ENCODE peak calls at places on chromosome 12, in ten cellular contexts. D is adipocyte; J is fibroblast of lung; U is psoas muscle; C is mesenchymal stem cell; W is GM23248; Y is mesendoderm; X is NT2/D1; O is stomach; S is CD8-positive, alpha-beta T cell. I is an unnamed sample. For H3K27me3, the result is how much of the 10 kb centered on the place peaks cover.

GRCh38 chr12:29519585-29520182 is 22.2 kb upstream of the OVCH1 start:
- DNase-seq in S (no peak), C (peak), D (peak), W (peak), X (peak), Y (peak), J (peak), O (no peak), U (no peak), I (no peak)

GRCh38 chr12:14994610-14995009 is 21.8 kb downstream of the PDE6H start:
- DNase-seq in Y (no peak), J (no peak), O (no peak), X (no peak), S (no peak), W (no peak), C (peak), U (no peak), D (no peak), I (no peak)

GRCh38 chr12:41058266-41058665 is 129.9 kb upstream of the PDZRN4 start:
- DNase-seq in W (no peak), U (no peak), X (no peak), Y (no peak), S (no peak), J (no peak), O (no peak), D (peak), C (no peak), I (no peak)

GRCh38 chr12:19925881-19926665 is 442.3 kb upstream of the PDE3A start:
- DNase-seq in S (no peak), D (no peak), U (no peak), C (no peak), O (no peak), Y (no peak), W (no peak), J (no peak), X (no peak), I (no peak)

GRCh38 chr12:69647178-69647577 is 36.5 kb upstream of the LRRC10 start:
- DNase-seq in D (no peak), O (no peak), X (no peak), W (no peak), U (no peak), C (no peak), S (no peak), Y (no peak), J (no peak), I (no peak)

GRCh38 chr12:6062427-6063378 is 61.8 kb downstream of the VWF start:
- DNase-seq in W (peak), O (peak), U (no peak), D (peak), J (peak), C (peak), Y (peak), X (peak), S (peak), I (no peak)

GRCh38 chr12:47715393-47715876 is 9.6 kb upstream of the RPAP3 start:
- DNase-seq in Y (peak), X (peak), C (peak), S (peak), J (peak), O (peak), U (peak), W (peak), D (peak), I (no peak)

GRCh38 chr12:79433465-79434072 is 257.2 kb downstream of the PAWR start:
- DNase-seq in S (no peak), O (no peak), D (no peak), U (no peak), W (no peak), J (no peak), X (no peak), C (no peak), Y (no peak), I (no peak)

GRCh38 chr12:116303929-116304328 is 26.4 kb upstream of the MED13L start:
- DNase-seq in D (peak), O (no peak), W (peak), S (no peak), J (peak), C (no peak), X (no peak), U (no peak), Y (no peak), I (no peak)

GRCh38 chr12:12592930-12593329 is 18.7 kb upstream of the CREBL2 start:
- DNase-seq in O (no peak), D (peak), X (no peak), W (peak), S (no peak), Y (peak), C (peak), J (peak), U (no peak), I (peak)

GRCh38 chr12:47767197-47767724 is 5.8 kb upstream of the SLC48A1 start:
- DNase-seq in S (peak), Y (peak), U (no peak), X (peak), C (no peak), D (no peak), O (peak), W (peak), J (peak), I (no peak)

GRCh38 chr12:114662512-114663177 is 21.3 kb downstream of the TBX3 start:
- DNase-seq in J (peak), W (peak), Y (peak), U (peak), D (peak), S (peak), X (no peak), O (peak), C (peak), I (peak)

GRCh38 chr12:85669911-85670310 is 166.3 kb downstream of the RASSF9 start:
- DNase-seq in O (no peak), U (no peak), Y (no peak), S (no peak), X (no peak), J (no peak), C (no peak), W (no peak), D (no peak), I (no peak)

GRCh38 chr12:88575361-88575959 is 4.8 kb downstream of the KITLG start:
- DNase-seq in D (no peak), U (no peak), Y (no peak), S (no peak), C (no peak), W (no peak), J (peak), X (no peak), O (no peak), I (no peak)

GRCh38 chr12:6703631-6704030 is 3.0 kb upstream of the PIANP start:
- DNase-seq in X (no peak), O (no peak), W (peak), J (no peak), Y (peak), C (peak), U (no peak), D (no peak), S (no peak), I (no peak)

GRCh38 chr12:98744692-98745091 is 99.6 kb downstream of the APAF1 start:
- DNase-seq in C (no peak), S (no peak), Y (no peak), O (no peak), X (no peak), D (no peak), U (no peak), J (no peak), W (no peak), I (no peak)

GRCh38 chr12:110590806-110591326 is 7.7 kb upstream of the PPTC7 start:
- DNase-seq in W (peak), D (peak), X (no peak), J (peak), Y (no peak), C (peak), O (no peak), U (no peak), S (no peak), I (peak)

GRCh38 chr12:131153956-131154355 is 200.2 kb downstream of the ADGRD1 start:
- DNase-seq in C (no peak), Y (no peak), O (no peak), U (no peak), D (no peak), S (no peak), X (no peak), J (no peak), W (no peak), I (no peak)

GRCh38 chr12:52295663-52296062 is 4.3 kb upstream of the KRT81 start:
- DNase-seq in C (no peak), X (no peak), W (peak), J (no peak), S (no peak), D (no peak), O (no peak), Y (no peak), U (no peak), I (no peak)

GRCh38 chr12:50665170-50665569 is 98.7 kb upstream of the ATF1 start:
- DNase-seq in U (no peak), W (no peak), O (no peak), Y (no peak), X (no peak), C (no peak), S (no peak), D (no peak), J (no peak), I (no peak)

GRCh38 chr12:46916796-46917419 is 91.1 kb upstream of the SLC38A4 start:
- DNase-seq in J (peak), U (no peak), S (no peak), X (no peak), D (peak), C (no peak), W (peak), Y (no peak), O (no peak), I (no peak)

GRCh38 chr12:48970702-48971334 is 717 bp downstream of the WNT10B start:
- DNase-seq in W (no peak), U (no peak), C (no peak), D (no peak), Y (no peak), J (no peak), X (no peak), O (no peak), S (no peak), I (no peak)

GRCh38 chr12:110252716-110253115 is 28.3 kb upstream of the ATP2A2 start:
- DNase-seq in W (no peak), X (no peak), C (no peak), U (no peak), J (no peak), O (no peak), D (no peak), S (no peak), Y (no peak), I (no peak)

GRCh38 chr12:33000016-33000415 is 103.4 kb upstream of the PKP2 start:
- DNase-seq in W (no peak), X (no peak), S (no peak), J (no peak), C (no peak), U (no peak), D (no peak), O (no peak), Y (no peak), I (no peak)

GRCh38 chr12:74393265-74393664 is 144.4 kb upstream of the ATXN7L3B start:
- DNase-seq in J (no peak), C (no peak), D (no peak), W (no peak), Y (no peak), O (no peak), S (no peak), X (no peak), U (no peak), I (no peak)

GRCh38 chr12:6336079-6336858 is 5.6 kb downstream of the TNFRSF1A start:
- DNase-seq in O (peak), C (peak), S (no peak), W (peak), J (peak), U (peak), X (peak), D (peak), Y (peak), I (peak)

GRCh38 chr12:46373303-46374182 is 970 bp upstream of the SLC38A2 start:
- DNase-seq in U (peak), S (peak), J (peak), O (peak), Y (peak), C (peak), D (peak), W (peak), X (no peak), I (no peak)

GRCh38 chr12:54017027-54017788 is 8.4 kb downstream of the HOXC8 start:
- DNase-seq in X (no peak), U (peak), O (no peak), W (peak), S (no peak), D (no peak), Y (no peak), C (peak), J (no peak), I (no peak)

GRCh38 chr12:54014315-54015209 is 5.8 kb downstream of the HOXC8 start:
- DNase-seq in J (no peak), D (no peak), Y (no peak), X (no peak), U (no peak), S (no peak), C (no peak), O (no peak), W (peak), I (no peak)

GRCh38 chr12:54016478-54016964 is 7.7 kb downstream of the HOXC8 start:
- DNase-seq in W (peak), X (no peak), S (no peak), J (peak), U (no peak), C (peak), O (no peak), D (no peak), Y (no peak), I (peak)

GRCh38 chr12:54015210-54015931 is 6.6 kb downstream of the HOXC8 start:
- DNase-seq in W (no peak), X (no peak), C (no peak), Y (no peak), D (no peak), J (no peak), U (no peak), O (no peak), S (no peak), I (no peak)

DNA sequence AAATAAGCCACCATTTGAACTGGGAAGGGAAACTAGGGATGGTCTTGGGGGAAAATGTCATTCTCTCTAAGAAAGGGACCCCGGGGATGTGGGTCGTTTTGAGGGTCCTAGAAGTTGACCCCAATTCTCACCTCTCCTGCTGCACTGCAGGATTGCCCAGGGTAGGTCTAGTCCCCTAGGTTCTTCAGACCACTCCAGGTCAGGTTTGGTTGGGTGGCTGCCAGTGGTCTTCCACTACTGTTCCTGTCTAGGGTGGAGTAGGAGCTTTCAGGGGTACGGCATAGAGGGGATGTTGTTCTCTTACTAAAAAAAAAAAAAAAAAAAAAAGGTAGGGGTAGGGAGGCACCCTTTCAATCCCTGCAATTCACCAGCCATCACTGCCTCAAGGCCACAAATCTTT is 7.3 kb downstream of the HOXC8 start:
- DNase-seq in X (no peak), C (no peak), O (no peak), J (no peak), D (no peak), Y (no peak), W (no peak), U (no peak), S (no peak), I (no peak)
- H3K27me3 ChIP-seq in X (half or more), C (under half), O (half or more), J (under half), D (under half), Y (half or more), W (under half), U (under half), S (half or more), I (under half)

DNA sequence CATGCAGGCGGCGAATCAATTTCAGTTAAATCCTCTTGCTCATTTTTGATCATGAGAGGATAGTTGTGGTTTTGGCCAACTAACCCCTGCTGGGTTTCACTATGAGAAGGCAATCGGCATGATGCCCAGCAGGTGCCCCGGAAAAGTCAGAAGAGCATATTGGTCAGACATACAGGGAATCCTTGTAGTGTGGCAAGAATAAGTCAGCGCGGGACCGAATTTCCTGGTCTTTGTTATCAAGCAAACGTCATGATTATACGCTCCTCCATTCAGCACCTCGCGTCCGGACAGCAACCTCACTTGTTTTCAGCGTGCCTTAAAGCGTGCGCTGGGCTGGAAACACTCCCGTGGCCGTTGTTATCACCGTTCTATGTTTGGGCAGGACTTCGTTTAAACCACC is 1.8 kb downstream of the TBC1D30 start:
- DNase-seq in C (peak), U (peak), S (no peak), D (peak), X (peak), J (peak), O (peak), Y (peak), W (peak), I (no peak)
- H3K27me3 ChIP-seq in C (half or more), U (half or more), S (under half), D (under half), X (half or more), J (under half), O (under half), Y (under half), W (half or more), I (under half)

GRCh38 chr12:4909397-4909733 is 340 bp upstream of the KCNA1 start:
- DNase-seq in X (peak), U (no peak), W (peak), C (no peak), S (no peak), J (no peak), Y (peak), O (no peak), D (peak), I (no peak)

GRCh38 chr12:4909734-4910501 is at the start of gene KCNA1:
- DNase-seq in Y (peak), W (peak), S (no peak), O (no peak), X (peak), J (peak), C (no peak), U (peak), D (peak), I (no peak)

GRCh38 chr12:4911316-4911994 is 1.8 kb downstream of the KCNA1 start:
- DNase-seq in D (no peak), S (no peak), C (no peak), X (no peak), Y (no peak), J (no peak), O (no peak), W (no peak), U (no peak), I (no peak)

GRCh38 chr12:4910502-4911315 is 1.0 kb downstream of the KCNA1 start:
- DNase-seq in J (peak), Y (no peak), X (no peak), D (peak), S (no peak), O (no peak), U (no peak), C (no peak), W (peak), I (no peak)

DNA sequence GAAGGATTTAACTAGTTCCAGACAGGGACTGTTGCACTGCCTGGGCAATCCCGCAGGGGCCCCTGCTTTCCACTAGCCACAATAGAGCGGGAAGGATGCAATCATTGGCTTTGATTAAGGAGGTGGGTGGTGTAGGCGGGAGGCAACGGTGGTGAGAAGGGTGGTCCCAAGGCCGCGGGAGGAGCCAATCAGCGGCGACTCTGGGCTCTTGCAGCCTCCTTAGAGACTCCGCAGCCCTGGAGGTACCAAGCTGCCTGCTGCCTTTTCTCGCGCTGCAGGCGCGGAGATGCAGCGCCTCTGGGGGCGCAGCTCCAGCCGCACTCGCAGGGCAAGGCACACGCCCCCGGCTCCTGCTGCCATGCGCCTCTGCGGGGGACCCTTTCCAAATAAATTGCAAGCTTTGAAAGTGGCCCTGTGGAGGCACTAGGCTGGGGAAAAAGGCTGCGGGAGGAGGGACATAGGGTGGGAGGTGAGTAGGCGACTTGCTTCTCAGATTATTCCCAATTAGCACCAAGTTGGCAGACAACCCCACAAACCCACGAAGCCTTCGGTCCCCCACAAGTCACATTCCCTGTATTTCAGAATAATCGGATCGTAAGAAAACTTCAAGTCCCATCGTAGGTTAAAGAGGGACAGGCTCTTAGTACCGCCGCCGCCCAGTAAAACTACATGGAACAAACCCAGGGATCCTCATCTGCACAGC is 860 bp upstream of the KCNA1 start:
- DNase-seq in J (no peak), C (no peak), W (peak), S (no peak), X (peak), O (no peak), Y (peak), D (peak), U (no peak), I (no peak)
- H3K27me3 ChIP-seq in J (under half), C (under half), W (half or more), S (under half), X (half or more), O (half or more), Y (under half), D (under half), U (half or more), I (under half)

GRCh38 chr12:13942826-13943225 is 38.6 kb downstream of the GRIN2B start:
- DNase-seq in C (no peak), X (no peak), D (no peak), J (no peak), W (no peak), U (no peak), O (no peak), S (no peak), Y (peak), I (no peak)

GRCh38 chr12:13945641-13946040 is 35.8 kb downstream of the GRIN2B start:
- DNase-seq in O (no peak), Y (no peak), J (no peak), S (no peak), X (no peak), C (no peak), D (no peak), U (no peak), W (peak), I (no peak)

GRCh38 chr12:13948631-13949030 is 32.8 kb downstream of the GRIN2B start:
- DNase-seq in J (no peak), U (no peak), C (no peak), Y (no peak), X (no peak), D (no peak), O (no peak), S (no peak), W (no peak), I (no peak)

GRCh38 chr12:13947237-13947945 is 34.0 kb downstream of the GRIN2B start:
- DNase-seq in S (no peak), J (no peak), D (no peak), O (no peak), U (no peak), C (no peak), X (no peak), W (peak), Y (no peak), I (no peak)

DNA sequence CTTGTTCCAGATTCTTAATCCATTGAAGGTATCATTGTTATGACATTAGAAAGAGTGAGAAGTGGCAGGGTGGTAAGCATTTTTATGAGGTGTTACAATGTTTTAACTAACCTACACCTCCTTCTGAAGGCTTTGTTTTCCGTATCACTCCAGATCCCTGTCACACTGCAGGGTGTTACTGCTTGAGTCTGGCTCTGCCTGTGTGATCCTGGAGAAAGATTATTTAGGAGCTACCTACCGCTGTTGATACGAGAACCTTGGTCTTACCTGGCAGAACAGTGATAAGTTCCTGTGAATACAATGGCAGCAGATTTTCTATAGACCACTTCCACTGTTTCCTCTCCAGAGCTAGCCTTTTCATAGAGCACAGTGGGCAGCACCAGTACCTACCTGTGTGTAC is 36.2 kb downstream of the GRIN2B start:
- DNase-seq in Y (peak), J (no peak), O (no peak), C (no peak), D (no peak), X (no peak), U (no peak), W (no peak), S (no peak), I (no peak)
- H3K27me3 ChIP-seq in Y (under half), J (under half), O (under half), C (under half), D (under half), X (under half), U (under half), W (under half), S (under half), I (under half)

I was measured in BJ.